ENCODE peak calls at places on chromosomes 16 and 17, in five cellular contexts. One of them, this sample, is unnamed.

GRCh38 chr17:7560172-7561027 is 1.3 kb upstream of the SENP3 start:
- DNase-seq in NCI-H1092: no peak
- DNase-seq in head of caudate nucleus: peak; percentile 35
- DNase-seq in stimulated activated CD4-positive, alpha-beta T cell treated with anti-CD3 and anti-CD28 coated beads, TNF-alpha, amount 100 ng/mL, for 4 hours: no peak
- DNase-seq in prostate gland: peak; percentile 48
- DNase-seq in this sample: no peak

GRCh38 chr17:30323895-30324319 is 9.9 kb downstream of the TMIGD1 start:
- DNase-seq in NCI-H1092: no peak
- DNase-seq in head of caudate nucleus: no peak
- DNase-seq in stimulated activated CD4-positive, alpha-beta T cell treated with anti-CD3 and anti-CD28 coated beads, TNF-alpha, amount 100 ng/mL, for 4 hours: no peak
- DNase-seq in prostate gland: no peak
- DNase-seq in this sample: no peak

GRCh38 chr16:85207357-85207921 is 95.2 kb upstream of the CIBAR2 start:
- DNase-seq in NCI-H1092: no peak
- DNase-seq in head of caudate nucleus: no peak
- DNase-seq in stimulated activated CD4-positive, alpha-beta T cell treated with anti-CD3 and anti-CD28 coated beads, TNF-alpha, amount 100 ng/mL, for 4 hours: no peak
- DNase-seq in prostate gland: no peak
- DNase-seq in this sample: no peak

GRCh38 chr17:49762148-49762941 is 1.6 kb downstream of the FAM117A start:
- DNase-seq in NCI-H1092: no peak
- DNase-seq in head of caudate nucleus: no peak
- DNase-seq in stimulated activated CD4-positive, alpha-beta T cell treated with anti-CD3 and anti-CD28 coated beads, TNF-alpha, amount 100 ng/mL, for 4 hours: no peak
- DNase-seq in prostate gland: no peak
- DNase-seq in this sample: no peak

GRCh38 chr17:16943541-16944333 is 28.2 kb downstream of the TNFRSF13B start:
- DNase-seq in NCI-H1092: no peak
- DNase-seq in head of caudate nucleus: no peak
- DNase-seq in stimulated activated CD4-positive, alpha-beta T cell treated with anti-CD3 and anti-CD28 coated beads, TNF-alpha, amount 100 ng/mL, for 4 hours: no peak
- DNase-seq in prostate gland: no peak
- DNase-seq in this sample: no peak

GRCh38 chr17:79162012-79162577 is 87.5 kb downstream of the ENGASE start:
- DNase-seq in NCI-H1092: no peak
- DNase-seq in head of caudate nucleus: no peak
- DNase-seq in stimulated activated CD4-positive, alpha-beta T cell treated with anti-CD3 and anti-CD28 coated beads, TNF-alpha, amount 100 ng/mL, for 4 hours: no peak
- DNase-seq in prostate gland: no peak
- DNase-seq in this sample: no peak

GRCh38 chr16:85639529-85640253 is 26.6 kb downstream of the GSE1 start:
- DNase-seq in NCI-H1092: peak; percentile 81
- DNase-seq in head of caudate nucleus: no peak
- DNase-seq in stimulated activated CD4-positive, alpha-beta T cell treated with anti-CD3 and anti-CD28 coated beads, TNF-alpha, amount 100 ng/mL, for 4 hours: no peak
- DNase-seq in prostate gland: peak; percentile 67
- DNase-seq in this sample: peak; percentile 34

GRCh38 chr16:23498863-23499262 is 11.4 kb downstream of the GGA2 start:
- DNase-seq in NCI-H1092: no peak
- DNase-seq in head of caudate nucleus: no peak
- DNase-seq in stimulated activated CD4-positive, alpha-beta T cell treated with anti-CD3 and anti-CD28 coated beads, TNF-alpha, amount 100 ng/mL, for 4 hours: no peak
- DNase-seq in prostate gland: no peak
- DNase-seq in this sample: no peak

GRCh38 chr16:12781777-12782176 is 21.9 kb downstream of the CPPED1 start:
- DNase-seq in NCI-H1092: no peak
- DNase-seq in head of caudate nucleus: no peak
- DNase-seq in stimulated activated CD4-positive, alpha-beta T cell treated with anti-CD3 and anti-CD28 coated beads, TNF-alpha, amount 100 ng/mL, for 4 hours: no peak
- DNase-seq in prostate gland: no peak
- DNase-seq in this sample: no peak

GRCh38 chr16:84284168-84284722 is 10.4 kb upstream of the WFDC1 start:
- DNase-seq in NCI-H1092: no peak
- DNase-seq in head of caudate nucleus: no peak
- DNase-seq in stimulated activated CD4-positive, alpha-beta T cell treated with anti-CD3 and anti-CD28 coated beads, TNF-alpha, amount 100 ng/mL, for 4 hours: no peak
- DNase-seq in prostate gland: no peak
- DNase-seq in this sample: no peak

GRCh38 chr17:76390003-76390421 is 5.6 kb downstream of the SPHK1 start:
- DNase-seq in NCI-H1092: no peak
- DNase-seq in head of caudate nucleus: no peak
- DNase-seq in stimulated activated CD4-positive, alpha-beta T cell treated with anti-CD3 and anti-CD28 coated beads, TNF-alpha, amount 100 ng/mL, for 4 hours: no peak
- DNase-seq in prostate gland: no peak
- DNase-seq in this sample: no peak

GRCh38 chr16:9072806-9073341 is 18.6 kb upstream of the HAPSTR1 start:
- DNase-seq in NCI-H1092: no peak
- DNase-seq in head of caudate nucleus: no peak
- DNase-seq in stimulated activated CD4-positive, alpha-beta T cell treated with anti-CD3 and anti-CD28 coated beads, TNF-alpha, amount 100 ng/mL, for 4 hours: no peak
- DNase-seq in prostate gland: no peak
- DNase-seq in this sample: no peak